ENCODE peak calls at places on chromosomes 11 and 22, in ten cellular contexts. One of them, this sample, is unnamed.

GRCh38 chr11:61498767-61499341 is 9.7 kb upstream of the LRRC10B start:
- DNase-seq in heart right ventricle: no peak
- DNase-seq in A673: no peak
- DNase-seq in endodermal cell: no peak
- DNase-seq in colonic mucosa: no peak
- DNase-seq in AG10803: no peak
- DNase-seq in coronary artery: no peak
- DNase-seq in fibroblast of lung: no peak
- DNase-seq in HFF-Myc: no peak
- DNase-seq in body of pancreas: no peak
- DNase-seq in this sample: no peak

GRCh38 chr11:86151188-86152005 is 82.5 kb upstream of the PICALM start:
- DNase-seq in heart right ventricle: no peak
- DNase-seq in A673: no peak
- DNase-seq in endodermal cell: peak
- DNase-seq in colonic mucosa: no peak
- DNase-seq in AG10803: peak
- DNase-seq in coronary artery: peak
- DNase-seq in fibroblast of lung: peak
- DNase-seq in HFF-Myc: no peak
- DNase-seq in body of pancreas: peak
- DNase-seq in this sample: peak

GRCh38 chr11:130110325-130111108 is 40.8 kb downstream of the APLP2 start:
- DNase-seq in heart right ventricle: no peak
- DNase-seq in A673: no peak
- DNase-seq in endodermal cell: no peak
- DNase-seq in colonic mucosa: no peak
- DNase-seq in AG10803: no peak
- DNase-seq in coronary artery: no peak
- DNase-seq in fibroblast of lung: no peak
- DNase-seq in HFF-Myc: no peak
- DNase-seq in body of pancreas: no peak
- DNase-seq in this sample: no peak

GRCh38 chr11:100612766-100613165 is 74.3 kb upstream of the ARHGAP42 start:
- DNase-seq in heart right ventricle: no peak
- DNase-seq in A673: no peak
- DNase-seq in endodermal cell: no peak
- DNase-seq in colonic mucosa: no peak
- DNase-seq in AG10803: no peak
- DNase-seq in coronary artery: no peak
- DNase-seq in fibroblast of lung: no peak
- DNase-seq in HFF-Myc: no peak
- DNase-seq in body of pancreas: no peak
- DNase-seq in this sample: no peak

GRCh38 chr11:71237853-71238252 is 14.5 kb downstream of the SHANK2 start:
- DNase-seq in heart right ventricle: no peak
- DNase-seq in A673: no peak
- DNase-seq in endodermal cell: peak
- DNase-seq in colonic mucosa: no peak
- DNase-seq in AG10803: no peak
- DNase-seq in coronary artery: peak
- DNase-seq in fibroblast of lung: no peak
- DNase-seq in HFF-Myc: no peak
- DNase-seq in body of pancreas: no peak
- DNase-seq in this sample: no peak

GRCh38 chr11:70471254-70471653 is 72.9 kb downstream of the CTTN start:
- DNase-seq in heart right ventricle: no peak
- DNase-seq in A673: peak
- DNase-seq in endodermal cell: peak
- DNase-seq in colonic mucosa: no peak
- DNase-seq in AG10803: no peak
- DNase-seq in coronary artery: no peak
- DNase-seq in fibroblast of lung: no peak
- DNase-seq in HFF-Myc: no peak
- DNase-seq in body of pancreas: no peak
- DNase-seq in this sample: peak

GRCh38 chr11:69012092-69013008 is 696 bp downstream of the MRGPRF start:
- DNase-seq in heart right ventricle: no peak
- DNase-seq in A673: no peak
- DNase-seq in endodermal cell: peak
- DNase-seq in colonic mucosa: no peak
- DNase-seq in AG10803: peak
- DNase-seq in coronary artery: no peak
- DNase-seq in fibroblast of lung: peak
- DNase-seq in HFF-Myc: peak
- DNase-seq in body of pancreas: no peak
- DNase-seq in this sample: peak

GRCh38 chr22:46054091-46054877 is 77.3 kb upstream of the WNT7B start:
- DNase-seq in heart right ventricle: peak
- DNase-seq in A673: peak
- DNase-seq in endodermal cell: peak
- DNase-seq in colonic mucosa: peak
- DNase-seq in AG10803: peak
- DNase-seq in coronary artery: peak
- DNase-seq in fibroblast of lung: peak
- DNase-seq in HFF-Myc: no peak
- DNase-seq in body of pancreas: peak
- DNase-seq in this sample: peak

GRCh38 chr11:119154178-119154577 is 5.3 kb downstream of the ABCG4 start:
- DNase-seq in heart right ventricle: no peak
- DNase-seq in A673: no peak
- DNase-seq in endodermal cell: no peak
- DNase-seq in colonic mucosa: no peak
- DNase-seq in AG10803: no peak
- DNase-seq in coronary artery: no peak
- DNase-seq in fibroblast of lung: no peak
- DNase-seq in HFF-Myc: no peak
- DNase-seq in body of pancreas: no peak
- DNase-seq in this sample: no peak

GRCh38 chr11:119155733-119156492 is 7.1 kb downstream of the ABCG4 start:
- DNase-seq in heart right ventricle: no peak
- DNase-seq in A673: no peak
- DNase-seq in endodermal cell: peak
- DNase-seq in colonic mucosa: peak
- DNase-seq in AG10803: no peak
- DNase-seq in coronary artery: no peak
- DNase-seq in fibroblast of lung: no peak
- DNase-seq in HFF-Myc: no peak
- DNase-seq in body of pancreas: peak
- DNase-seq in this sample: no peak

GRCh38 chr11:119152604-119153003 is 3.8 kb downstream of the ABCG4 start:
- DNase-seq in heart right ventricle: no peak
- DNase-seq in A673: no peak
- DNase-seq in endodermal cell: no peak
- DNase-seq in colonic mucosa: no peak
- DNase-seq in AG10803: no peak
- DNase-seq in coronary artery: no peak
- DNase-seq in fibroblast of lung: no peak
- DNase-seq in HFF-Myc: no peak
- DNase-seq in body of pancreas: no peak
- DNase-seq in this sample: no peak

GRCh38 chr11:119152043-119152442 is 3.2 kb downstream of the ABCG4 start:
- DNase-seq in heart right ventricle: no peak
- DNase-seq in A673: no peak
- DNase-seq in endodermal cell: no peak
- DNase-seq in colonic mucosa: no peak
- DNase-seq in AG10803: no peak
- DNase-seq in coronary artery: no peak
- DNase-seq in fibroblast of lung: no peak
- DNase-seq in HFF-Myc: no peak
- DNase-seq in body of pancreas: no peak
- DNase-seq in this sample: no peak

GRCh38 chr11:119153049-119153818 is 4.4 kb downstream of the ABCG4 start:
- DNase-seq in heart right ventricle: no peak
- DNase-seq in A673: no peak
- DNase-seq in endodermal cell: peak
- DNase-seq in colonic mucosa: no peak
- DNase-seq in AG10803: no peak
- DNase-seq in coronary artery: no peak
- DNase-seq in fibroblast of lung: no peak
- DNase-seq in HFF-Myc: no peak
- DNase-seq in body of pancreas: no peak
- DNase-seq in this sample: no peak
- TF ChIP-seq CTCF in heart right ventricle: no peak
- TF ChIP-seq CTCF in A673: peak
- TF ChIP-seq CTCF in endodermal cell: peak
- TF ChIP-seq CTCF in colonic mucosa: no peak
- TF ChIP-seq CTCF in AG10803: no peak
- TF ChIP-seq CTCF in coronary artery: no peak
- TF ChIP-seq CTCF in fibroblast of lung: no peak
- TF ChIP-seq CTCF in HFF-Myc: peak
- TF ChIP-seq CTCF in body of pancreas: no peak
- TF ChIP-seq CTCF in this sample: peak

GRCh38 chr22:45006873-45007246 is 2.9 kb downstream of the PHF21B start:
- DNase-seq in heart right ventricle: no peak
- DNase-seq in A673: peak
- DNase-seq in endodermal cell: no peak
- DNase-seq in colonic mucosa: no peak
- DNase-seq in AG10803: no peak
- DNase-seq in coronary artery: no peak
- DNase-seq in fibroblast of lung: no peak
- DNase-seq in HFF-Myc: no peak
- DNase-seq in body of pancreas: no peak
- DNase-seq in this sample: no peak

GRCh38 chr22:45009881-45010531 is at the start of gene PHF21B:
- DNase-seq in heart right ventricle: peak
- DNase-seq in A673: peak
- DNase-seq in endodermal cell: peak
- DNase-seq in colonic mucosa: peak
- DNase-seq in AG10803: peak
- DNase-seq in coronary artery: no peak
- DNase-seq in fibroblast of lung: peak
- DNase-seq in HFF-Myc: no peak
- DNase-seq in body of pancreas: peak
- DNase-seq in this sample: peak

GRCh38 chr22:45007247-45007945 is 2.4 kb downstream of the PHF21B start:
- DNase-seq in heart right ventricle: peak
- DNase-seq in A673: peak
- DNase-seq in endodermal cell: peak
- DNase-seq in colonic mucosa: no peak
- DNase-seq in AG10803: no peak
- DNase-seq in coronary artery: no peak
- DNase-seq in fibroblast of lung: peak
- DNase-seq in HFF-Myc: no peak
- DNase-seq in body of pancreas: peak
- DNase-seq in this sample: peak

GRCh38 chr22:45008853-45009751 is 703 bp downstream of the PHF21B start:
- DNase-seq in heart right ventricle: no peak
- DNase-seq in A673: peak
- DNase-seq in endodermal cell: peak
- DNase-seq in colonic mucosa: no peak
- DNase-seq in AG10803: no peak
- DNase-seq in coronary artery: no peak
- DNase-seq in fibroblast of lung: no peak
- DNase-seq in HFF-Myc: no peak
- DNase-seq in body of pancreas: no peak
- DNase-seq in this sample: peak

DNA sequence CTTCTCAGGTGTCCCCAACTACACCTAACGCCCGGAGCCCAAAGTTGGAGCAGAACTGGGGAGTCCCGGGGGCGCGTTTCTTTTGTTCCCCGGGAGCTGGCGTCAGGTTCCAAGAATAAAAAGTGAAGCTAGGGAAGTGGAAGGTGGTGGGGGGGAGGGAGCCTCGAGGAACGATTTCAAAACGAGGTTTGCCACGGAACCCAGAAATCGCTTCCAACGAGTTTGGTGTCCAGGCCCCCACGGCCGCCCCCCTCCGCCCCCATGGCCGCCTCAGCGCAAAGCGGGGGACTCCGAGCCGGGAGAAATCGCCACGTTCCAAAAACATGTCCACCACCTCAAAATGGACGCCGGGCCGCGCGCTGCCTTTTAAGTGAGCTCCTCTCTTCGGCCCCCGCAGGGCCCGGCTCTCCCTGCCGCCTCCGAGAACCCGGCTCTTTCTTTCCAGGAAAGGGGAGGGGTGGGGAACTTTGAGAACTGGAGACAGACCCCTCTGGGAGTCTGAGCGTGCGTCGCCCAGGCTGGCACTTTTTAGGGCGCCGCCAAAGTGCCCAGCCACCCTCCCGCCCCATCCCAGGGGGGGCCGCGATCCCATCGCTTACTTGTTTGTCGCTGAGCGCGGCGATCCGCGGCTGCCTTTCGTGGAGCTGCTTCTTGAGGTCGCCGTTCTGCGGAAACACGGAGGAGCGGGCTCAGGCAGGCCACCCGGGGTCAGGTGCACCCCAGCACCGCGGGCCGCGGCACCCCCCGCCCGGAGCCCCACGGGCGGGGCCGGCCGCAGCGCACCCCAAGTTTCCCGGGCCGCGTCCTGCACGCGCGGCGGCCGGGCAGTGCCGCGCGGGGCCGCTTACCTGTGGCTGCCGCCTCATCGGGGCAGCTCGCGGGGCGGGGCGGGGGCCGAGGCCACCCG is 1.6 kb downstream of the PHF21B start:
- DNase-seq in heart right ventricle: peak
- DNase-seq in A673: peak
- DNase-seq in endodermal cell: peak
- DNase-seq in colonic mucosa: no peak
- DNase-seq in AG10803: no peak
- DNase-seq in coronary artery: no peak
- DNase-seq in fibroblast of lung: peak
- DNase-seq in HFF-Myc: no peak
- DNase-seq in body of pancreas: no peak
- DNase-seq in this sample: no peak
- H3K4me3 ChIP-seq in heart right ventricle: peak
- H3K4me3 ChIP-seq in A673: peak
- H3K4me3 ChIP-seq in endodermal cell: peak
- H3K4me3 ChIP-seq in colonic mucosa: peak
- H3K4me3 ChIP-seq in AG10803: no peak
- H3K4me3 ChIP-seq in coronary artery: peak
- H3K4me3 ChIP-seq in fibroblast of lung: no peak
- H3K4me3 ChIP-seq in HFF-Myc: peak
- H3K4me3 ChIP-seq in body of pancreas: no peak
- H3K4me3 ChIP-seq in this sample: no peak

GRCh38 chr11:8809605-8810272 is 101.2 kb upstream of the AKIP1 start:
- DNase-seq in heart right ventricle: no peak
- DNase-seq in A673: no peak
- DNase-seq in endodermal cell: peak
- DNase-seq in colonic mucosa: no peak
- DNase-seq in AG10803: peak
- DNase-seq in coronary artery: no peak
- DNase-seq in fibroblast of lung: no peak
- DNase-seq in HFF-Myc: no peak
- DNase-seq in body of pancreas: no peak
- DNase-seq in this sample: no peak

GRCh38 chr11:8810331-8811301 is 100.4 kb upstream of the AKIP1 start:
- DNase-seq in heart right ventricle: peak
- DNase-seq in A673: peak
- DNase-seq in endodermal cell: peak
- DNase-seq in colonic mucosa: peak
- DNase-seq in AG10803: peak
- DNase-seq in coronary artery: peak
- DNase-seq in fibroblast of lung: peak
- DNase-seq in HFF-Myc: no peak
- DNase-seq in body of pancreas: peak
- DNase-seq in this sample: peak

GRCh38 chr11:8808226-8808585 is 102.8 kb upstream of the AKIP1 start:
- DNase-seq in heart right ventricle: no peak
- DNase-seq in A673: no peak
- DNase-seq in endodermal cell: peak
- DNase-seq in colonic mucosa: peak
- DNase-seq in AG10803: no peak
- DNase-seq in coronary artery: no peak
- DNase-seq in fibroblast of lung: no peak
- DNase-seq in HFF-Myc: no peak
- DNase-seq in body of pancreas: no peak
- DNase-seq in this sample: no peak

GRCh38 chr11:8807544-8808225 is 103.3 kb upstream of the AKIP1 start:
- DNase-seq in heart right ventricle: peak
- DNase-seq in A673: no peak
- DNase-seq in endodermal cell: no peak
- DNase-seq in colonic mucosa: peak
- DNase-seq in AG10803: peak
- DNase-seq in coronary artery: no peak
- DNase-seq in fibroblast of lung: peak
- DNase-seq in HFF-Myc: no peak
- DNase-seq in body of pancreas: peak
- DNase-seq in this sample: peak

DNA sequence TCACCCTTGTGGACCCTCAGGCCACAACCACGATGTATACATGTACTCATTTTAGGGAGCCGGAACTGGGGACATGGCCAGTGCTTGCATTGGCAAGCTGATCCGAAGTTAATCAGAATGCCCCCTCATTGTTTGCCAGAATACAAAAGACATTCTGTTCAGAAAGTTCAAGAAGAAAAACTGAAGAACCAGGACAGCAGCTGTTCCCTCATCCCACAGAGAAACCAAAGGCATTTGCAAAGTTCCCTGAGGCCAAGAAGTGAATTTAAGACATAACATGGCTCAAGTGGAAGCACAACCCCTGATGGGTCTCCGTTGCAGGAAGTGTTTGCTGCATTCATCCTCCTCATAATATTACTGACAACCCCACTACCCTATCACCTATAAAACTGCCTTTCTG is 101.8 kb upstream of the AKIP1 start:
- DNase-seq in heart right ventricle: no peak
- DNase-seq in A673: no peak
- DNase-seq in endodermal cell: no peak
- DNase-seq in colonic mucosa: no peak
- DNase-seq in AG10803: peak
- DNase-seq in coronary artery: no peak
- DNase-seq in fibroblast of lung: peak
- DNase-seq in HFF-Myc: no peak
- DNase-seq in body of pancreas: no peak
- DNase-seq in this sample: peak
- TF ChIP-seq CTCF in heart right ventricle: no peak
- TF ChIP-seq CTCF in A673: no peak
- TF ChIP-seq CTCF in endodermal cell: no peak
- TF ChIP-seq CTCF in colonic mucosa: no peak
- TF ChIP-seq CTCF in AG10803: no peak
- TF ChIP-seq CTCF in coronary artery: no peak
- TF ChIP-seq CTCF in fibroblast of lung: no peak
- TF ChIP-seq CTCF in HFF-Myc: no peak
- TF ChIP-seq CTCF in body of pancreas: no peak
- TF ChIP-seq CTCF in this sample: no peak

GRCh38 chr11:10805741-10806140 is 3.0 kb downstream of the EIF4G2 start:
- DNase-seq in heart right ventricle: no peak
- DNase-seq in A673: no peak
- DNase-seq in endodermal cell: no peak
- DNase-seq in colonic mucosa: no peak
- DNase-seq in AG10803: no peak
- DNase-seq in coronary artery: no peak
- DNase-seq in fibroblast of lung: no peak
- DNase-seq in HFF-Myc: no peak
- DNase-seq in body of pancreas: no peak
- DNase-seq in this sample: no peak
- H3K4me3 ChIP-seq in heart right ventricle: no peak
- H3K4me3 ChIP-seq in A673: peak
- H3K4me3 ChIP-seq in endodermal cell: peak
- H3K4me3 ChIP-seq in colonic mucosa: no peak
- H3K4me3 ChIP-seq in AG10803: peak
- H3K4me3 ChIP-seq in coronary artery: peak
- H3K4me3 ChIP-seq in fibroblast of lung: no peak
- H3K4me3 ChIP-seq in HFF-Myc: peak
- H3K4me3 ChIP-seq in body of pancreas: no peak
- H3K4me3 ChIP-seq in this sample: no peak

This sample was measured in choroid plexus epithelial cell.